ENCODE peak calls at places on chromosomes 13 and 19, in four cellular contexts. One of them, this sample, is unnamed.

GRCh38 chr19:38616265-38616664 is 1.5 kb downstream of the MAP4K1 start:
- DNase-seq in activated effector memory CD4-positive, alpha-beta T cell treated with anti-CD3 and anti-CD28 coated beads, Interleukin-2, amount 50 U/mL, for 16 hours: no peak
- DNase-seq in astrocyte of the hippocampus: no peak
- DNase-seq in astrocyte of the spinal cord: no peak
- DNase-seq in this sample: no peak

GRCh38 chr19:31715249-31715944 is 366.2 kb upstream of the TSHZ3 start:
- DNase-seq in astrocyte of the spinal cord: no peak
- DNase-seq in astrocyte of the hippocampus: peak; percentile 5
- DNase-seq in activated effector memory CD4-positive, alpha-beta T cell treated with anti-CD3 and anti-CD28 coated beads, Interleukin-2, amount 50 U/mL, for 16 hours: no peak
- DNase-seq in this sample: peak; percentile 6

GRCh38 chr13:45396548-45397095 is 21.6 kb downstream of the SLC25A30 start:
- DNase-seq in activated effector memory CD4-positive, alpha-beta T cell treated with anti-CD3 and anti-CD28 coated beads, Interleukin-2, amount 50 U/mL, for 16 hours: no peak
- DNase-seq in astrocyte of the spinal cord: no peak
- DNase-seq in astrocyte of the hippocampus: no peak
- DNase-seq in this sample: peak; percentile 65

GRCh38 chr19:1468274-1469199 is 10.5 kb downstream of the C19orf25 start:
- DNase-seq in astrocyte of the spinal cord: no peak
- DNase-seq in activated effector memory CD4-positive, alpha-beta T cell treated with anti-CD3 and anti-CD28 coated beads, Interleukin-2, amount 50 U/mL, for 16 hours: peak; percentile 76
- DNase-seq in astrocyte of the hippocampus: no peak
- DNase-seq in this sample: no peak

GRCh38 chr19:3721131-3721899 is 13.1 kb downstream of the TJP3 start:
- DNase-seq in astrocyte of the hippocampus: peak; percentile 94
- DNase-seq in astrocyte of the spinal cord: peak; percentile 84
- DNase-seq in activated effector memory CD4-positive, alpha-beta T cell treated with anti-CD3 and anti-CD28 coated beads, Interleukin-2, amount 50 U/mL, for 16 hours: peak; percentile 96
- DNase-seq in this sample: peak; percentile 82

GRCh38 chr19:40607311-40607871 is 6.2 kb downstream of the LTBP4 start:
- DNase-seq in astrocyte of the spinal cord: no peak
- DNase-seq in astrocyte of the hippocampus: no peak
- DNase-seq in activated effector memory CD4-positive, alpha-beta T cell treated with anti-CD3 and anti-CD28 coated beads, Interleukin-2, amount 50 U/mL, for 16 hours: no peak
- DNase-seq in this sample: no peak

GRCh38 chr19:38253788-38254187 is 2.4 kb downstream of the PPP1R14A start:
- DNase-seq in astrocyte of the hippocampus: no peak
- DNase-seq in activated effector memory CD4-positive, alpha-beta T cell treated with anti-CD3 and anti-CD28 coated beads, Interleukin-2, amount 50 U/mL, for 16 hours: no peak
- DNase-seq in astrocyte of the spinal cord: no peak
- DNase-seq in this sample: no peak

GRCh38 chr19:45187421-45188100 is 9.0 kb downstream of the BLOC1S3 start:
- DNase-seq in activated effector memory CD4-positive, alpha-beta T cell treated with anti-CD3 and anti-CD28 coated beads, Interleukin-2, amount 50 U/mL, for 16 hours: no peak
- DNase-seq in astrocyte of the hippocampus: no peak
- DNase-seq in astrocyte of the spinal cord: no peak
- DNase-seq in this sample: no peak

GRCh38 chr19:46515879-46516350 is 20.2 kb upstream of the PNMA8B start:
- DNase-seq in astrocyte of the spinal cord: peak; percentile 31
- DNase-seq in astrocyte of the hippocampus: peak; percentile 51
- DNase-seq in activated effector memory CD4-positive, alpha-beta T cell treated with anti-CD3 and anti-CD28 coated beads, Interleukin-2, amount 50 U/mL, for 16 hours: peak; percentile 68
- DNase-seq in this sample: peak; percentile 70

GRCh38 chr19:823565-824121 is 1.9 kb upstream of the PLPPR3 start:
- DNase-seq in activated effector memory CD4-positive, alpha-beta T cell treated with anti-CD3 and anti-CD28 coated beads, Interleukin-2, amount 50 U/mL, for 16 hours: no peak
- DNase-seq in astrocyte of the hippocampus: no peak
- DNase-seq in astrocyte of the spinal cord: no peak
- DNase-seq in this sample: peak; percentile 44

GRCh38 chr13:34349091-34349722 is 531.3 kb downstream of the RFC3 start:
- DNase-seq in astrocyte of the spinal cord: peak; percentile 97
- DNase-seq in astrocyte of the hippocampus: peak; percentile 92
- DNase-seq in activated effector memory CD4-positive, alpha-beta T cell treated with anti-CD3 and anti-CD28 coated beads, Interleukin-2, amount 50 U/mL, for 16 hours: no peak
- DNase-seq in this sample: peak; percentile 93

GRCh38 chr19:33621811-33622504 is at the start of gene CHST8:
- DNase-seq in activated effector memory CD4-positive, alpha-beta T cell treated with anti-CD3 and anti-CD28 coated beads, Interleukin-2, amount 50 U/mL, for 16 hours: peak; percentile 19
- DNase-seq in astrocyte of the spinal cord: no peak
- DNase-seq in astrocyte of the hippocampus: peak; percentile 74
- DNase-seq in this sample: no peak

GRCh38 chr13:28631792-28632191 is 27.1 kb upstream of the POMP start:
- DNase-seq in activated effector memory CD4-positive, alpha-beta T cell treated with anti-CD3 and anti-CD28 coated beads, Interleukin-2, amount 50 U/mL, for 16 hours: no peak
- DNase-seq in astrocyte of the spinal cord: no peak
- DNase-seq in astrocyte of the hippocampus: no peak
- DNase-seq in this sample: no peak

GRCh38 chr13:23330356-23330755 is 103.1 kb downstream of the SACS start:
- DNase-seq in astrocyte of the spinal cord: no peak
- DNase-seq in activated effector memory CD4-positive, alpha-beta T cell treated with anti-CD3 and anti-CD28 coated beads, Interleukin-2, amount 50 U/mL, for 16 hours: no peak
- DNase-seq in astrocyte of the hippocampus: peak; percentile 29
- DNase-seq in this sample: no peak

GRCh38 chr13:59734393-59734792 is 429.3 kb downstream of the DIAPH3 start:
- DNase-seq in astrocyte of the hippocampus: no peak
- DNase-seq in astrocyte of the spinal cord: no peak
- DNase-seq in activated effector memory CD4-positive, alpha-beta T cell treated with anti-CD3 and anti-CD28 coated beads, Interleukin-2, amount 50 U/mL, for 16 hours: peak; percentile 43
- DNase-seq in this sample: no peak

GRCh38 chr13:80612804-80613203 is 271.9 kb upstream of the SPRY2 start:
- DNase-seq in activated effector memory CD4-positive, alpha-beta T cell treated with anti-CD3 and anti-CD28 coated beads, Interleukin-2, amount 50 U/mL, for 16 hours: no peak
- DNase-seq in astrocyte of the hippocampus: no peak
- DNase-seq in astrocyte of the spinal cord: no peak
- DNase-seq in this sample: no peak

GRCh38 chr19:35262101-35262761 is 6.5 kb upstream of the USF2 start:
- DNase-seq in activated effector memory CD4-positive, alpha-beta T cell treated with anti-CD3 and anti-CD28 coated beads, Interleukin-2, amount 50 U/mL, for 16 hours: peak; percentile 47
- DNase-seq in astrocyte of the hippocampus: peak; percentile 53
- DNase-seq in astrocyte of the spinal cord: no peak
- DNase-seq in this sample: no peak

GRCh38 chr13:26838821-26839220 is 78.2 kb upstream of the GPR12 start:
- DNase-seq in astrocyte of the hippocampus: no peak
- DNase-seq in activated effector memory CD4-positive, alpha-beta T cell treated with anti-CD3 and anti-CD28 coated beads, Interleukin-2, amount 50 U/mL, for 16 hours: no peak
- DNase-seq in astrocyte of the spinal cord: no peak
- DNase-seq in this sample: no peak

GRCh38 chr13:102089177-102089576 is 312.7 kb downstream of the FGF14 start:
- DNase-seq in astrocyte of the hippocampus: peak; percentile 45
- DNase-seq in astrocyte of the spinal cord: peak; percentile 20
- DNase-seq in activated effector memory CD4-positive, alpha-beta T cell treated with anti-CD3 and anti-CD28 coated beads, Interleukin-2, amount 50 U/mL, for 16 hours: no peak
- DNase-seq in this sample: peak; percentile 4

GRCh38 chr19:45195764-45196163 is 17.2 kb downstream of the BLOC1S3 start:
- DNase-seq in astrocyte of the spinal cord: no peak
- DNase-seq in activated effector memory CD4-positive, alpha-beta T cell treated with anti-CD3 and anti-CD28 coated beads, Interleukin-2, amount 50 U/mL, for 16 hours: no peak
- DNase-seq in astrocyte of the hippocampus: no peak
- DNase-seq in this sample: peak; percentile 65

GRCh38 chr19:15812059-15812722 is 3.3 kb downstream of the OR10H1 start:
- DNase-seq in astrocyte of the spinal cord: no peak
- DNase-seq in astrocyte of the hippocampus: no peak
- DNase-seq in activated effector memory CD4-positive, alpha-beta T cell treated with anti-CD3 and anti-CD28 coated beads, Interleukin-2, amount 50 U/mL, for 16 hours: peak; percentile 68
- DNase-seq in this sample: no peak

GRCh38 chr13:102591988-102592781 is 4.6 kb upstream of the TPP2 start:
- DNase-seq in astrocyte of the spinal cord: peak; percentile 72
- DNase-seq in astrocyte of the hippocampus: peak; percentile 84
- DNase-seq in activated effector memory CD4-positive, alpha-beta T cell treated with anti-CD3 and anti-CD28 coated beads, Interleukin-2, amount 50 U/mL, for 16 hours: peak; percentile 92
- DNase-seq in this sample: peak; percentile 74

GRCh38 chr13:53854321-53854720 is 825.7 kb downstream of the OLFM4 start:
- DNase-seq in astrocyte of the hippocampus: no peak
- DNase-seq in activated effector memory CD4-positive, alpha-beta T cell treated with anti-CD3 and anti-CD28 coated beads, Interleukin-2, amount 50 U/mL, for 16 hours: no peak
- DNase-seq in astrocyte of the spinal cord: no peak
- DNase-seq in this sample: no peak

GRCh38 chr13:105806335-105806920 is 729.0 kb downstream of the EFNB2 start:
- DNase-seq in activated effector memory CD4-positive, alpha-beta T cell treated with anti-CD3 and anti-CD28 coated beads, Interleukin-2, amount 50 U/mL, for 16 hours: no peak
- DNase-seq in astrocyte of the hippocampus: peak; percentile 20
- DNase-seq in astrocyte of the spinal cord: peak; percentile 62
- DNase-seq in this sample: no peak

GRCh38 chr19:38678891-38679494 is 31.5 kb downstream of the ACTN4 start:
- DNase-seq in astrocyte of the spinal cord: no peak
- DNase-seq in activated effector memory CD4-positive, alpha-beta T cell treated with anti-CD3 and anti-CD28 coated beads, Interleukin-2, amount 50 U/mL, for 16 hours: no peak
- DNase-seq in astrocyte of the hippocampus: no peak
- DNase-seq in this sample: no peak

GRCh38 chr13:110410000-110410399 is 102.9 kb downstream of the COL4A2 start:
- DNase-seq in astrocyte of the hippocampus: no peak
- DNase-seq in astrocyte of the spinal cord: no peak
- DNase-seq in activated effector memory CD4-positive, alpha-beta T cell treated with anti-CD3 and anti-CD28 coated beads, Interleukin-2, amount 50 U/mL, for 16 hours: no peak
- DNase-seq in this sample: peak; percentile 26

GRCh38 chr13:32645854-32646253 is 59.6 kb downstream of the PDS5B start:
- DNase-seq in astrocyte of the spinal cord: no peak
- DNase-seq in astrocyte of the hippocampus: no peak
- DNase-seq in activated effector memory CD4-positive, alpha-beta T cell treated with anti-CD3 and anti-CD28 coated beads, Interleukin-2, amount 50 U/mL, for 16 hours: no peak
- DNase-seq in this sample: no peak

GRCh38 chr13:83498486-83499190 is 383.6 kb downstream of the SLITRK1 start:
- DNase-seq in astrocyte of the spinal cord: peak; percentile 63
- DNase-seq in activated effector memory CD4-positive, alpha-beta T cell treated with anti-CD3 and anti-CD28 coated beads, Interleukin-2, amount 50 U/mL, for 16 hours: no peak
- DNase-seq in astrocyte of the hippocampus: peak; percentile 23
- DNase-seq in this sample: no peak

GRCh38 chr13:65985632-65986031 is 1244.5 kb downstream of the PCDH9 start:
- DNase-seq in activated effector memory CD4-positive, alpha-beta T cell treated with anti-CD3 and anti-CD28 coated beads, Interleukin-2, amount 50 U/mL, for 16 hours: no peak
- DNase-seq in astrocyte of the hippocampus: no peak
- DNase-seq in astrocyte of the spinal cord: no peak
- DNase-seq in this sample: no peak

GRCh38 chr19:38551450-38551813 is 66.3 kb downstream of the MAP4K1 start:
- DNase-seq in astrocyte of the hippocampus: no peak
- DNase-seq in activated effector memory CD4-positive, alpha-beta T cell treated with anti-CD3 and anti-CD28 coated beads, Interleukin-2, amount 50 U/mL, for 16 hours: peak; percentile 82
- DNase-seq in astrocyte of the spinal cord: no peak
- DNase-seq in this sample: no peak

GRCh38 chr13:24512208-24513068 is at the start of gene PARP4:
- DNase-seq in astrocyte of the spinal cord: peak; percentile 87
- DNase-seq in astrocyte of the hippocampus: peak; percentile 92
- DNase-seq in activated effector memory CD4-positive, alpha-beta T cell treated with anti-CD3 and anti-CD28 coated beads, Interleukin-2, amount 50 U/mL, for 16 hours: peak; percentile 89
- DNase-seq in this sample: peak; percentile 92